ENCODE peak calls at places on chromosomes 12 and 14, in nine cellular contexts. One of them, this sample, is unnamed.

GRCh38 chr14:105088812-105089745 is 23.8 kb upstream of the GPR132 start:
- DNase-seq in sigmoid colon: peak
- DNase-seq in lower lobe of right lung: no peak
- DNase-seq in mesenchymal stem cell: peak
- DNase-seq in stomach: peak
- DNase-seq in CD4-positive, alpha-beta T cell: no peak
- DNase-seq in CD8-positive, alpha-beta T cell: no peak
- DNase-seq in neural progenitor cell: no peak
- DNase-seq in effector memory CD4-positive, alpha-beta T cell: no peak
- DNase-seq in this sample: no peak

GRCh38 chr14:32129124-32129523 is 52.0 kb downstream of the ARHGAP5 start:
- DNase-seq in lower lobe of right lung: no peak
- DNase-seq in sigmoid colon: no peak
- DNase-seq in mesenchymal stem cell: no peak
- DNase-seq in stomach: no peak
- DNase-seq in neural progenitor cell: no peak
- DNase-seq in effector memory CD4-positive, alpha-beta T cell: no peak
- DNase-seq in CD8-positive, alpha-beta T cell: no peak
- DNase-seq in CD4-positive, alpha-beta T cell: no peak
- DNase-seq in this sample: no peak

GRCh38 chr12:9325513-9325912 is 117.3 kb upstream of the PZP start:
- DNase-seq in CD8-positive, alpha-beta T cell: no peak
- DNase-seq in stomach: no peak
- DNase-seq in neural progenitor cell: no peak
- DNase-seq in sigmoid colon: no peak
- DNase-seq in lower lobe of right lung: no peak
- DNase-seq in CD4-positive, alpha-beta T cell: no peak
- DNase-seq in mesenchymal stem cell: no peak
- DNase-seq in effector memory CD4-positive, alpha-beta T cell: no peak
- DNase-seq in this sample: no peak

GRCh38 chr12:49885118-49885517 is 18.6 kb downstream of the FAIM2 start:
- DNase-seq in sigmoid colon: peak
- DNase-seq in CD4-positive, alpha-beta T cell: no peak
- DNase-seq in mesenchymal stem cell: no peak
- DNase-seq in CD8-positive, alpha-beta T cell: no peak
- DNase-seq in effector memory CD4-positive, alpha-beta T cell: no peak
- DNase-seq in neural progenitor cell: peak
- DNase-seq in stomach: no peak
- DNase-seq in lower lobe of right lung: peak
- DNase-seq in this sample: no peak

GRCh38 chr14:36647827-36648753 is 13.6 kb upstream of the PAX9 start:
- DNase-seq in CD4-positive, alpha-beta T cell: no peak
- DNase-seq in effector memory CD4-positive, alpha-beta T cell: no peak
- DNase-seq in sigmoid colon: no peak
- DNase-seq in lower lobe of right lung: no peak
- DNase-seq in mesenchymal stem cell: peak
- DNase-seq in neural progenitor cell: peak
- DNase-seq in CD8-positive, alpha-beta T cell: no peak
- DNase-seq in stomach: no peak
- DNase-seq in this sample: no peak

GRCh38 chr12:47088021-47088944 is 8.5 kb upstream of the AMIGO2 start:
- DNase-seq in neural progenitor cell: no peak
- DNase-seq in effector memory CD4-positive, alpha-beta T cell: no peak
- DNase-seq in mesenchymal stem cell: peak
- DNase-seq in CD8-positive, alpha-beta T cell: no peak
- DNase-seq in sigmoid colon: peak
- DNase-seq in lower lobe of right lung: no peak
- DNase-seq in stomach: no peak
- DNase-seq in CD4-positive, alpha-beta T cell: no peak
- DNase-seq in this sample: no peak

GRCh38 chr14:54617467-54617866 is 50.5 kb downstream of the SAMD4A start:
- DNase-seq in mesenchymal stem cell: no peak
- DNase-seq in neural progenitor cell: no peak
- DNase-seq in lower lobe of right lung: no peak
- DNase-seq in stomach: no peak
- DNase-seq in sigmoid colon: no peak
- DNase-seq in effector memory CD4-positive, alpha-beta T cell: no peak
- DNase-seq in CD4-positive, alpha-beta T cell: no peak
- DNase-seq in CD8-positive, alpha-beta T cell: no peak
- DNase-seq in this sample: no peak

GRCh38 chr12:113299619-113300237 is 35.2 kb downstream of the SLC8B1 start:
- DNase-seq in CD4-positive, alpha-beta T cell: no peak
- DNase-seq in effector memory CD4-positive, alpha-beta T cell: no peak
- DNase-seq in neural progenitor cell: peak
- DNase-seq in mesenchymal stem cell: peak
- DNase-seq in sigmoid colon: peak
- DNase-seq in CD8-positive, alpha-beta T cell: no peak
- DNase-seq in lower lobe of right lung: peak
- DNase-seq in stomach: peak
- DNase-seq in this sample: peak

GRCh38 chr12:111024205-111024794 is 103.9 kb upstream of the MYL2 start:
- DNase-seq in CD8-positive, alpha-beta T cell: peak
- DNase-seq in effector memory CD4-positive, alpha-beta T cell: peak
- DNase-seq in mesenchymal stem cell: peak
- DNase-seq in CD4-positive, alpha-beta T cell: peak
- DNase-seq in neural progenitor cell: peak
- DNase-seq in sigmoid colon: peak
- DNase-seq in stomach: peak
- DNase-seq in lower lobe of right lung: peak
- DNase-seq in this sample: no peak

GRCh38 chr12:57489157-57489641 is 1.3 kb downstream of the MARS1 start:
- DNase-seq in CD4-positive, alpha-beta T cell: no peak
- DNase-seq in mesenchymal stem cell: peak
- DNase-seq in CD8-positive, alpha-beta T cell: no peak
- DNase-seq in stomach: no peak
- DNase-seq in effector memory CD4-positive, alpha-beta T cell: no peak
- DNase-seq in sigmoid colon: no peak
- DNase-seq in lower lobe of right lung: no peak
- DNase-seq in neural progenitor cell: no peak
- DNase-seq in this sample: no peak

GRCh38 chr12:80553316-80553715 is 109.3 kb downstream of the PTPRQ start:
- DNase-seq in sigmoid colon: no peak
- DNase-seq in neural progenitor cell: no peak
- DNase-seq in stomach: no peak
- DNase-seq in lower lobe of right lung: no peak
- DNase-seq in mesenchymal stem cell: peak
- DNase-seq in CD4-positive, alpha-beta T cell: no peak
- DNase-seq in CD8-positive, alpha-beta T cell: no peak
- DNase-seq in effector memory CD4-positive, alpha-beta T cell: no peak
- DNase-seq in this sample: no peak

GRCh38 chr12:59744564-59744963 is 148.7 kb downstream of the SLC16A7 start:
- DNase-seq in neural progenitor cell: no peak
- DNase-seq in CD8-positive, alpha-beta T cell: no peak
- DNase-seq in sigmoid colon: no peak
- DNase-seq in effector memory CD4-positive, alpha-beta T cell: no peak
- DNase-seq in lower lobe of right lung: no peak
- DNase-seq in mesenchymal stem cell: no peak
- DNase-seq in CD4-positive, alpha-beta T cell: no peak
- DNase-seq in stomach: no peak
- DNase-seq in this sample: no peak
- H3K27ac ChIP-seq in neural progenitor cell: no peak
- H3K27ac ChIP-seq in CD8-positive, alpha-beta T cell: no peak
- H3K27ac ChIP-seq in sigmoid colon: no peak
- H3K27ac ChIP-seq in effector memory CD4-positive, alpha-beta T cell: no peak
- H3K27ac ChIP-seq in lower lobe of right lung: no peak
- H3K27ac ChIP-seq in mesenchymal stem cell: no peak
- H3K27ac ChIP-seq in CD4-positive, alpha-beta T cell: no peak
- H3K27ac ChIP-seq in stomach: no peak
- H3K27ac ChIP-seq in this sample: no peak

GRCh38 chr12:82870825-82871377 is 184.2 kb downstream of the TMTC2 start:
- DNase-seq in effector memory CD4-positive, alpha-beta T cell: no peak
- DNase-seq in stomach: no peak
- DNase-seq in sigmoid colon: no peak
- DNase-seq in CD8-positive, alpha-beta T cell: no peak
- DNase-seq in lower lobe of right lung: no peak
- DNase-seq in CD4-positive, alpha-beta T cell: no peak
- DNase-seq in mesenchymal stem cell: no peak
- DNase-seq in neural progenitor cell: no peak
- DNase-seq in this sample: no peak
- H3K27ac ChIP-seq in effector memory CD4-positive, alpha-beta T cell: no peak
- H3K27ac ChIP-seq in stomach: no peak
- H3K27ac ChIP-seq in sigmoid colon: no peak
- H3K27ac ChIP-seq in CD8-positive, alpha-beta T cell: no peak
- H3K27ac ChIP-seq in lower lobe of right lung: no peak
- H3K27ac ChIP-seq in CD4-positive, alpha-beta T cell: no peak
- H3K27ac ChIP-seq in mesenchymal stem cell: no peak
- H3K27ac ChIP-seq in neural progenitor cell: peak
- H3K27ac ChIP-seq in this sample: peak

GRCh38 chr14:68956728-68957127 is 22.4 kb downstream of the ACTN1 start:
- DNase-seq in CD8-positive, alpha-beta T cell: no peak
- DNase-seq in sigmoid colon: no peak
- DNase-seq in mesenchymal stem cell: peak
- DNase-seq in lower lobe of right lung: no peak
- DNase-seq in stomach: no peak
- DNase-seq in effector memory CD4-positive, alpha-beta T cell: no peak
- DNase-seq in neural progenitor cell: no peak
- DNase-seq in CD4-positive, alpha-beta T cell: no peak
- DNase-seq in this sample: no peak
- H3K27ac ChIP-seq in CD8-positive, alpha-beta T cell: no peak
- H3K27ac ChIP-seq in sigmoid colon: peak
- H3K27ac ChIP-seq in mesenchymal stem cell: no peak
- H3K27ac ChIP-seq in lower lobe of right lung: no peak
- H3K27ac ChIP-seq in stomach: peak
- H3K27ac ChIP-seq in effector memory CD4-positive, alpha-beta T cell: no peak
- H3K27ac ChIP-seq in neural progenitor cell: no peak
- H3K27ac ChIP-seq in CD4-positive, alpha-beta T cell: no peak
- H3K27ac ChIP-seq in this sample: no peak

GRCh38 chr14:57299511-57299910 is 30.7 kb downstream of the AP5M1 start:
- DNase-seq in sigmoid colon: no peak
- DNase-seq in CD8-positive, alpha-beta T cell: no peak
- DNase-seq in CD4-positive, alpha-beta T cell: no peak
- DNase-seq in stomach: no peak
- DNase-seq in mesenchymal stem cell: no peak
- DNase-seq in lower lobe of right lung: no peak
- DNase-seq in effector memory CD4-positive, alpha-beta T cell: no peak
- DNase-seq in neural progenitor cell: no peak
- DNase-seq in this sample: no peak

GRCh38 chr14:57297852-57298251 is 29.1 kb downstream of the AP5M1 start:
- DNase-seq in mesenchymal stem cell: no peak
- DNase-seq in effector memory CD4-positive, alpha-beta T cell: no peak
- DNase-seq in CD8-positive, alpha-beta T cell: no peak
- DNase-seq in sigmoid colon: no peak
- DNase-seq in lower lobe of right lung: no peak
- DNase-seq in neural progenitor cell: no peak
- DNase-seq in CD4-positive, alpha-beta T cell: no peak
- DNase-seq in stomach: no peak
- DNase-seq in this sample: no peak

DNA sequence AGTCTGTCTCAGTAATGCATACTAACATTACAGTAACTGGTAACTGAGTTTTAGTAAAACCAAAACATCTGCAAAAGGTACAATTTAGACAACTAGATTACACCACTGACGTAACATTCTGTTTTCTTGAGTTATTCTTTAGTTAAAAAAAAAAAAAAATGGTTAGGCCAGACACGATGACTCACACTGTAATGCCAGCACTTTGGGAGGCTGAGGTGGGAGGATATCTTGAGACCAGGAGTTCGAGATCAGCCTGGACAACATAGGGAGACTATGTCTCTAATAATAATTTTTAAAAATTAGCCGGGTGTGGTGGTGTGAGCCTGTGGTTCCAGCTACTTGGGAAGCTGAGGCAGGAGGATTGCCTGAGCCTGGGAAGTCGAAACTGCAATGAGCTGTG is 34.1 kb downstream of the AP5M1 start:
- DNase-seq in mesenchymal stem cell: no peak
- DNase-seq in sigmoid colon: no peak
- DNase-seq in neural progenitor cell: no peak
- DNase-seq in CD4-positive, alpha-beta T cell: no peak
- DNase-seq in lower lobe of right lung: no peak
- DNase-seq in stomach: no peak
- DNase-seq in CD8-positive, alpha-beta T cell: no peak
- DNase-seq in effector memory CD4-positive, alpha-beta T cell: no peak
- DNase-seq in this sample: no peak
- H3K27ac ChIP-seq in mesenchymal stem cell: no peak
- H3K27ac ChIP-seq in sigmoid colon: no peak
- H3K27ac ChIP-seq in neural progenitor cell: no peak
- H3K27ac ChIP-seq in CD4-positive, alpha-beta T cell: no peak
- H3K27ac ChIP-seq in lower lobe of right lung: no peak
- H3K27ac ChIP-seq in stomach: no peak
- H3K27ac ChIP-seq in CD8-positive, alpha-beta T cell: no peak
- H3K27ac ChIP-seq in effector memory CD4-positive, alpha-beta T cell: no peak
- H3K27ac ChIP-seq in this sample: no peak

DNA sequence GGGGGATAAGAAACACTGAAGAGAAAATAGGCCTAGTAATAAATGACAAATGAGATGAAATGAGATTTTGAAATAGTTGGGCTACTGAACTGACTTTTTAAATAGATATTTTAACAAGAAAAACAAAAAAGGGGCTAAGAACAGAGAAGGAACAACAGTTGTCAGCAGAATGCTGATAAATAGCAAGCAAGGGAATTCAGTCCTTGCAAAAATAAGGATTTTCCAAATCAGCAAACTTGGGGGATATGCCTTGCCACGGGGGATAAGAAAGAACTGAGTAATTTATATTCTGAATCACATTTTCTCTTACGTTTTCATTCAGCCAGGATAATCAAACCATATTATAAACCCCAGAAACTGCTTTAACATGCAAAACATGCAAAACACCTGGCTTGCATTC is 12.9 kb upstream of the CCDC196 start:
- DNase-seq in effector memory CD4-positive, alpha-beta T cell: no peak
- DNase-seq in neural progenitor cell: no peak
- DNase-seq in CD8-positive, alpha-beta T cell: no peak
- DNase-seq in sigmoid colon: no peak
- DNase-seq in stomach: no peak
- DNase-seq in lower lobe of right lung: no peak
- DNase-seq in CD4-positive, alpha-beta T cell: no peak
- DNase-seq in mesenchymal stem cell: no peak
- DNase-seq in this sample: no peak
- H3K27ac ChIP-seq in effector memory CD4-positive, alpha-beta T cell: no peak
- H3K27ac ChIP-seq in neural progenitor cell: no peak
- H3K27ac ChIP-seq in CD8-positive, alpha-beta T cell: no peak
- H3K27ac ChIP-seq in sigmoid colon: no peak
- H3K27ac ChIP-seq in stomach: no peak
- H3K27ac ChIP-seq in lower lobe of right lung: no peak
- H3K27ac ChIP-seq in CD4-positive, alpha-beta T cell: no peak
- H3K27ac ChIP-seq in mesenchymal stem cell: no peak
- H3K27ac ChIP-seq in this sample: no peak

DNA sequence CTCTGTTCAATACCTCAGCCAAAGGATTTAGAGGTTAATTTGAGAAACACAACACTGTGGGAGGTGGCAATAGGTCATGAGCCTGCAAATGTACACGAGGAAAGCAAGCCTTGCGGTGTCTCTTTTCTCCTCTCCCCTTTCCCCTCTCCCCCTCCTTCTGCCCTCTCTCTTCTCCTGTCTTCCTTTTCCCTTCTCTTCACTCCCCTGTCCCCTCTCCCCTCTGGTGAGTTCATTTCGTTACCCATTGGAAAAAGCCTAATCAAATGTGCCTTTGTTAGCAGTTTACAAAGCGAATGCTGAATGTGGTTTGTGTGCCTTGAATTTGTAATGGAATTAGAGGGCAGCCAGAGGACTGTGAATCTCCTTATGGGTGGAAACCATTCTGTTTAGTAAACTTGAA is 7.1 kb downstream of the CIPC start:
- DNase-seq in CD8-positive, alpha-beta T cell: no peak
- DNase-seq in effector memory CD4-positive, alpha-beta T cell: no peak
- DNase-seq in neural progenitor cell: peak
- DNase-seq in sigmoid colon: no peak
- DNase-seq in mesenchymal stem cell: no peak
- DNase-seq in stomach: no peak
- DNase-seq in CD4-positive, alpha-beta T cell: no peak
- DNase-seq in lower lobe of right lung: no peak
- DNase-seq in this sample: no peak
- H3K27ac ChIP-seq in CD8-positive, alpha-beta T cell: no peak
- H3K27ac ChIP-seq in effector memory CD4-positive, alpha-beta T cell: no peak
- H3K27ac ChIP-seq in neural progenitor cell: peak
- H3K27ac ChIP-seq in sigmoid colon: peak
- H3K27ac ChIP-seq in mesenchymal stem cell: no peak
- H3K27ac ChIP-seq in stomach: peak
- H3K27ac ChIP-seq in CD4-positive, alpha-beta T cell: no peak
- H3K27ac ChIP-seq in lower lobe of right lung: no peak
- H3K27ac ChIP-seq in this sample: peak

GRCh38 chr12:6065131-6065871 is 59.2 kb downstream of the VWF start:
- DNase-seq in sigmoid colon: no peak
- DNase-seq in mesenchymal stem cell: no peak
- DNase-seq in neural progenitor cell: no peak
- DNase-seq in lower lobe of right lung: no peak
- DNase-seq in CD4-positive, alpha-beta T cell: no peak
- DNase-seq in effector memory CD4-positive, alpha-beta T cell: no peak
- DNase-seq in stomach: no peak
- DNase-seq in CD8-positive, alpha-beta T cell: no peak
- DNase-seq in this sample: no peak
- H3K27ac ChIP-seq in sigmoid colon: peak
- H3K27ac ChIP-seq in mesenchymal stem cell: no peak
- H3K27ac ChIP-seq in neural progenitor cell: no peak
- H3K27ac ChIP-seq in lower lobe of right lung: peak
- H3K27ac ChIP-seq in CD4-positive, alpha-beta T cell: no peak
- H3K27ac ChIP-seq in effector memory CD4-positive, alpha-beta T cell: no peak
- H3K27ac ChIP-seq in stomach: no peak
- H3K27ac ChIP-seq in CD8-positive, alpha-beta T cell: no peak
- H3K27ac ChIP-seq in this sample: peak